ENCODE peak calls at places on chromosomes 1 and 21, in four cellular contexts. R is AG09309, E is tibial nerve, C is lower leg skin. Z is an unnamed sample.

GRCh38 chr1:201543871-201544521 is 5.1 kb downstream of the NAV1 start:
- DNase-seq in C (no peak), R (no peak), E (no peak), Z (no peak)

GRCh38 chr1:212595787-212596714 is 12.5 kb upstream of the ATF3 start:
- DNase-seq in C (no peak), E (no peak), R (peak), Z (peak)

GRCh38 chr1:174795806-174796205 is 203.9 kb upstream of the CACYBP start:
- DNase-seq in C (no peak), E (no peak), R (no peak), Z (peak)

GRCh38 chr1:172699111-172699510 is 40.2 kb downstream of the FASLG start:
- DNase-seq in R (no peak), C (no peak), E (no peak), Z (peak)

GRCh38 chr1:223323491-223324484 is 40.2 kb downstream of the SUSD4 start:
- DNase-seq in E (no peak), C (no peak), R (no peak), Z (no peak)

GRCh38 chr1:175520186-175520585 is 223.2 kb downstream of the TNR start:
- DNase-seq in C (no peak), R (no peak), E (no peak), Z (no peak)

GRCh38 chr1:100443739-100444571 is 91.6 kb downstream of the CDC14A start:
- DNase-seq in E (no peak), C (no peak), R (no peak), Z (peak)

GRCh38 chr1:64884261-64885040 is 81.9 kb downstream of the JAK1 start:
- DNase-seq in E (no peak), R (no peak), C (no peak), Z (peak)

GRCh38 chr1:78292361-78292760 is 198.4 kb upstream of the PTGFR start:
- DNase-seq in R (peak), C (peak), E (no peak), Z (peak)

GRCh38 chr1:160115545-160116276 is at the start of gene ATP1A2:
- DNase-seq in E (no peak), C (no peak), R (no peak), Z (no peak)

GRCh38 chr1:201570886-201571624 is 32.1 kb downstream of the NAV1 start:
- DNase-seq in R (no peak), C (no peak), E (no peak), Z (no peak)

GRCh38 chr1:22557341-22557950 is 5.8 kb upstream of the EPHA8 start:
- DNase-seq in C (no peak), E (no peak), R (no peak), Z (peak)

GRCh38 chr1:11799099-11799498 is 6.7 kb downstream of the MTHFR start:
- DNase-seq in R (no peak), C (no peak), E (no peak), Z (no peak)

GRCh38 chr1:193338194-193338593 is 151.8 kb upstream of the B3GALT2 start:
- DNase-seq in E (no peak), C (no peak), R (peak), Z (peak)

GRCh38 chr1:172980456-172980855 is 70.3 kb downstream of the TNFSF18 start:
- DNase-seq in R (no peak), C (no peak), E (no peak), Z (peak)

GRCh38 chr1:116329524-116330341 is 43.3 kb upstream of the ATP1A1 start:
- DNase-seq in C (no peak), E (no peak), R (no peak), Z (no peak)

GRCh38 chr21:39656209-39656608 is 43.5 kb downstream of the B3GALT5 start:
- DNase-seq in R (no peak), C (no peak), E (no peak), Z (no peak)

GRCh38 chr1:227900571-227901051 is 47.1 kb downstream of the WNT9A start:
- DNase-seq in E (no peak), C (no peak), R (no peak), Z (no peak)

GRCh38 chr1:17163371-17163770 is 41.6 kb upstream of the PADI1 start:
- DNase-seq in E (no peak), R (no peak), C (no peak), Z (no peak)

GRCh38 chr1:62068978-62069377 is 125.7 kb upstream of the L1TD1 start:
- DNase-seq in E (no peak), C (no peak), R (no peak), Z (peak)

GRCh38 chr1:245232936-245233335 is 78.2 kb downstream of the KIF26B start:
- DNase-seq in R (no peak), C (no peak), E (no peak), Z (no peak)

GRCh38 chr1:173213665-173214064 is 6.5 kb upstream of the TNFSF4 start:
- DNase-seq in R (no peak), C (no peak), E (no peak), Z (no peak)

GRCh38 chr1:234985007-234985370 is 143.6 kb downstream of the TOMM20 start:
- DNase-seq in E (no peak), R (no peak), C (no peak), Z (no peak)

GRCh38 chr1:5745776-5746610 is 246.2 kb downstream of the NPHP4 start:
- DNase-seq in E (peak), C (peak), R (peak), Z (peak)

GRCh38 chr1:160239582-160240299 is 22.6 kb downstream of the DCAF8 start:
- DNase-seq in R (no peak), E (no peak), C (no peak), Z (no peak)

GRCh38 chr1:110677016-110677415 is 2.3 kb upstream of the KCNA3 start:
- DNase-seq in C (no peak), R (no peak), E (no peak), Z (no peak)

GRCh38 chr1:7705048-7705907 is 65.8 kb upstream of the VAMP3 start:
- DNase-seq in E (peak), R (no peak), C (no peak), Z (no peak)

GRCh38 chr1:10856253-10856683 is 59.8 kb upstream of the CASZ1 start:
- DNase-seq in E (no peak), C (no peak), R (no peak), Z (no peak)

GRCh38 chr1:186244825-186245224 is 130.2 kb downstream of the TPR start:
- DNase-seq in C (no peak), E (no peak), R (no peak), Z (peak)

GRCh38 chr1:75310067-75310466 is 175.9 kb downstream of the LHX8 start:
- DNase-seq in R (no peak), C (no peak), E (no peak), Z (no peak)

GRCh38 chr1:172326171-172326570 is 94.3 kb upstream of the C1orf105 start:
- DNase-seq in E (no peak), R (no peak), C (no peak), Z (no peak)

GRCh38 chr1:51567653-51568052 is 48.6 kb upstream of the EPS15 start:
- DNase-seq in R (peak), C (no peak), E (no peak), Z (peak)

GRCh38 chr1:51570063-51570720 is 46.7 kb upstream of the OSBPL9 start:
- DNase-seq in E (no peak), R (no peak), C (no peak), Z (no peak)

GRCh38 chr1:51566260-51566659 is 47.2 kb upstream of the EPS15 start:
- DNase-seq in C (no peak), R (no peak), E (no peak), Z (no peak)

GRCh38 chr1:51569284-51570062 is 47.4 kb upstream of the OSBPL9 start:
- DNase-seq in R (peak), E (no peak), C (peak), Z (peak)

DNA sequence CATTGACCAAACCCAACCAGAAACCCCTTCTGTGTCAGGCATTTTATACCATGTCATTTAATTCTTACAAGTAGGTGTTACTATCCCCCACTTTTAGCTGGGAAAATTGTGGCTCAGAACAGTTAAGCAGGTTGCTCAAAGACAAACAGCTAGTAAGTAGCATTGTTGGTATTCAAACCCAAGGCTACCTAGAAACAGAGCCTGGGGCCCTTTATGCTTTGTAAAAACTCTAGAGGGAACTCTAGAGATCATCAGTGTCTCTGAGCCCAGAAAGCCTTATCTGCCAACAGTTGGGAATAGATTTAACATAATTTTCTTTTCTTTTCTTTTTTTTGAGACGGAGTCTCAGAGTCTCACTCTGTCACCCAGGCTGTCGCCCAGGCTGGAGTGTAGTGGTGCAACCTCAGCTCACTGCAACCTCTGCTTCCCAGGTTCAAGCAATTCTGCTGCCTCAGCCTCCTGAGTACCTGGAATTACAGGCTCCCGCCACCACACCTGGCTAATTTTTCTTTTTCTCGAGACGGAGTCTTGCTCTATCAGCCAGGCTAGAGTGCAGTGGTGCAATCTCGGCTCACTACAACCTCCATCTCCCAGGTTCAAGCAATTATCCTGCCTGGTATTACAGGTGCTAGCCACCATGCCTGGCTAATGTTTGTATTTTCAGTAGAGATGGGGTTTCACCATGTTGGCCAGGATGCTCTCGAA is 48.5 kb upstream of the OSBPL9 start:
- DNase-seq in E (no peak), R (no peak), C (no peak), Z (no peak)
- H3K4me3 ChIP-seq in E (no peak), R (no peak), C (no peak), Z (no peak)

GRCh38 chr1:54273092-54273836 is 73.3 kb downstream of the MRPL37 start:
- DNase-seq in R (no peak), E (peak), C (peak), Z (peak)
- TF ChIP-seq CTCF in R (peak), E (peak), C (no peak), Z (no peak)

GRCh38 chr1:200029624-200030074 is 2.1 kb downstream of the NR5A2 start:
- DNase-seq in C (no peak), E (no peak), R (no peak), Z (no peak)
- H3K4me3 ChIP-seq in C (no peak), E (peak), R (peak), Z (peak)

DNA sequence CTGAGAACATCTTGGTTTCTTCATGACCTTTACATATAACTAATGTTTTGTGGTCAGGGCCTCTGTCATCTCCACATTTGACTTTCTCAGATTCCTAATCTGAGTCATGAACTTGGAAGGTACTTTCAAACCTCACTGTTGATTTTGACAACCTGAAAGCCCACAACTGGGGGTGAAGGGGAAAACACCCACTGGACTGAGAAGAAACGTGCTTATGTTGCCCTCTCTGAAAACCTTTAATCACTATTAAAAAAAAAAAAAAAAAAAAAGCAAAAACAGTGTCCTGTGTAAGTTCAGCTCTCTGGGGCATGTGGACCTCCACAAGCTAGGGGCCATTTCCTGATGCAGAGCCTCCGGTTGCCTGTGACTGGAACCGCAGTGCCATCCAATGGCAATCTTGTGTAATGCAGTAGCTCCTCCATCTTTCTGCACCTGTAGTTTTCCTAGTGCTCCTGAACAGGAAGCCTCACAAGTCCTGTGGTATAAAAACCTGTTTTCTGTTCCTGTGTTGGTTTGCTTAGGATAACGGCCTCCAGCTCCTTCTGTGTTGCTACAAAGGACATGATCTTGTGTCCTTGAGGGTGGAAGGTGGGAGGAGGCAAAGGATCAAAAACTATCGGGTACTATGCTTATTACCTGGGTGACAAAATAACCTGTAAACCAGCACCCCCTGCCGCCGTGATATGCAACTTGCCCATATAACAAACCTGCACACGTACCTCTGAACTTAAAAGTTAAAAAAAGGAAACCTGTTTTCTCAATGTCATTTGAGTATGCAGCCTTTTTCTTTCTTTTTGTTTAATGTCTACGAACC is 124.5 kb downstream of the ZNF648 start:
- DNase-seq in C (peak), R (no peak), E (no peak), Z (no peak)
- TF ChIP-seq CTCF in C (no peak), R (peak), E (peak), Z (no peak)

DNA sequence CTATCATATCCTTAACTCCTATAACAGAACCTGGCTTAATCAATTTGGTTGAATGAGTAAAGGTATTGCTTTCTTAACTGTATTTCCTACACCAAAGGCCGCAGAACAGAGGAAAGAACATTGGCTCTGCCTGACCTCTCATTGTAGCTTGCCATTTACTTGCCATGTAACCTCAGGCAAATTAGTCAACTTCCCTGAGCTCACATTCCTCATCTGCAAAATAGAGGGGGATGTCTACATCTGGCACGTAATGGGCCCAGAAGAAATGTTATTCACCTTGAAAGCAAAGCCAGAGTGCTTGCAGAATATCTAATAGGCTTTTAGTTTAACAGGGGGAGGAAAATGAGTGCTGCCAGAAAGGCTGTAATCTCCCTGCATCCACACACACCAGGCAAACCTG is 44.3 kb downstream of the LAMC2 start:
- DNase-seq in R (no peak), E (no peak), C (no peak), Z (peak)
- H3K4me3 ChIP-seq in R (no peak), E (no peak), C (no peak), Z (no peak)

GRCh38 chr1:59125711-59126320 is 171.1 kb upstream of the FGGY start:
- DNase-seq in E (no peak), C (no peak), R (no peak), Z (no peak)

GRCh38 chr1:59126361-59126760 is 170.5 kb upstream of the FGGY start:
- DNase-seq in E (no peak), C (no peak), R (no peak), Z (peak)

GRCh38 chr1:59125154-59125553 is 171.7 kb upstream of the FGGY start:
- DNase-seq in R (no peak), E (no peak), C (no peak), Z (no peak)

GRCh38 chr1:59128784-59129227 is 168.1 kb upstream of the FGGY start:
- DNase-seq in E (no peak), C (no peak), R (peak), Z (peak)

GRCh38 chr1:59128239-59128736 is 168.6 kb upstream of the FGGY start:
- DNase-seq in E (no peak), C (no peak), R (peak), Z (peak)
- TF ChIP-seq CTCF in E (no peak), C (no peak), R (no peak), Z (no peak)

GRCh38 chr1:31944205-31945089 is 6.3 kb upstream of the PTP4A2 start:
- DNase-seq in R (peak), C (peak), E (peak), Z (peak)

GRCh38 chr1:31939484-31940329 is 1.5 kb upstream of the PTP4A2 start:
- DNase-seq in E (no peak), R (peak), C (no peak), Z (peak)

GRCh38 chr1:31938184-31938975 is at the start of gene PTP4A2:
- DNase-seq in R (peak), E (peak), C (peak), Z (peak)

GRCh38 chr1:31943546-31944184 is 5.5 kb upstream of the PTP4A2 start:
- DNase-seq in E (no peak), C (no peak), R (no peak), Z (no peak)
- H3K4me3 ChIP-seq in E (peak), C (no peak), R (no peak), Z (no peak)

Z was measured in cardiac fibroblast.